ENCODE peak calls at places on chromosomes 11 and 22, in seven cellular contexts. One of them, this sample, is unnamed.

GRCh38 chr11:8070417-8071101 is 10.5 kb upstream of the TUB start:
- DNase-seq in anterior cingulate cortex: no peak
- DNase-seq in spleen: no peak
- DNase-seq in posterior vena cava: no peak
- DNase-seq in hepatocyte: peak; percentile 55
- DNase-seq in C1 segment of cervical spinal cord: no peak
- DNase-seq in CD4-positive, CD25-positive, alpha-beta regulatory T cell: no peak
- DNase-seq in this sample: no peak

GRCh38 chr11:34706709-34707461 is 86.0 kb downstream of the EHF start:
- DNase-seq in anterior cingulate cortex: no peak
- DNase-seq in spleen: no peak
- DNase-seq in posterior vena cava: no peak
- DNase-seq in hepatocyte: no peak
- DNase-seq in C1 segment of cervical spinal cord: no peak
- DNase-seq in CD4-positive, CD25-positive, alpha-beta regulatory T cell: no peak
- DNase-seq in this sample: no peak

GRCh38 chr11:128196235-128196634 is 391.1 kb downstream of the ETS1 start:
- DNase-seq in anterior cingulate cortex: no peak
- DNase-seq in spleen: no peak
- DNase-seq in posterior vena cava: no peak
- DNase-seq in hepatocyte: no peak
- DNase-seq in C1 segment of cervical spinal cord: no peak
- DNase-seq in CD4-positive, CD25-positive, alpha-beta regulatory T cell: no peak
- DNase-seq in this sample: no peak

GRCh38 chr11:12109591-12110196 is 696 bp upstream of the MICAL2 start:
- DNase-seq in anterior cingulate cortex: no peak
- DNase-seq in spleen: no peak
- DNase-seq in posterior vena cava: no peak
- DNase-seq in hepatocyte: no peak
- DNase-seq in C1 segment of cervical spinal cord: no peak
- DNase-seq in CD4-positive, CD25-positive, alpha-beta regulatory T cell: peak; percentile 70
- DNase-seq in this sample: no peak

GRCh38 chr11:31818874-31819331 is 7.8 kb upstream of the PAX6 start:
- DNase-seq in anterior cingulate cortex: no peak
- DNase-seq in spleen: peak; percentile 60
- DNase-seq in posterior vena cava: no peak
- DNase-seq in hepatocyte: no peak
- DNase-seq in C1 segment of cervical spinal cord: no peak
- DNase-seq in CD4-positive, CD25-positive, alpha-beta regulatory T cell: no peak
- DNase-seq in this sample: no peak

GRCh38 chr22:36048911-36049677 is 20.5 kb upstream of the RBFOX2 start:
- DNase-seq in anterior cingulate cortex: no peak
- DNase-seq in spleen: no peak
- DNase-seq in posterior vena cava: no peak
- DNase-seq in hepatocyte: no peak
- DNase-seq in C1 segment of cervical spinal cord: no peak
- DNase-seq in CD4-positive, CD25-positive, alpha-beta regulatory T cell: no peak
- DNase-seq in this sample: no peak

GRCh38 chr11:128689946-128690745 is 3.7 kb upstream of the FLI1 start:
- DNase-seq in anterior cingulate cortex: no peak
- DNase-seq in spleen: peak; percentile 75
- DNase-seq in posterior vena cava: peak; percentile 85
- DNase-seq in hepatocyte: no peak
- DNase-seq in C1 segment of cervical spinal cord: no peak
- DNase-seq in CD4-positive, CD25-positive, alpha-beta regulatory T cell: no peak
- DNase-seq in this sample: no peak

GRCh38 chr11:17734986-17735822 is 623 bp downstream of the KCNC1 start:
- DNase-seq in anterior cingulate cortex: no peak
- DNase-seq in spleen: peak; percentile 82
- DNase-seq in posterior vena cava: peak; percentile 91
- DNase-seq in hepatocyte: peak; percentile 93
- DNase-seq in C1 segment of cervical spinal cord: no peak
- DNase-seq in CD4-positive, CD25-positive, alpha-beta regulatory T cell: peak; percentile 31
- DNase-seq in this sample: no peak

GRCh38 chr11:45262900-45263299 is 23.2 kb downstream of the SYT13 start:
- DNase-seq in anterior cingulate cortex: no peak
- DNase-seq in spleen: no peak
- DNase-seq in posterior vena cava: no peak
- DNase-seq in hepatocyte: no peak
- DNase-seq in C1 segment of cervical spinal cord: no peak
- DNase-seq in CD4-positive, CD25-positive, alpha-beta regulatory T cell: no peak
- DNase-seq in this sample: no peak

GRCh38 chr22:30541979-30542810 is 4.3 kb downstream of the SEC14L6 start:
- DNase-seq in anterior cingulate cortex: no peak
- DNase-seq in spleen: no peak
- DNase-seq in posterior vena cava: no peak
- DNase-seq in hepatocyte: peak; percentile 46
- DNase-seq in C1 segment of cervical spinal cord: no peak
- DNase-seq in CD4-positive, CD25-positive, alpha-beta regulatory T cell: no peak
- DNase-seq in this sample: no peak

GRCh38 chr11:57527056-57527631 is 3.4 kb downstream of the TIMM10 start:
- DNase-seq in anterior cingulate cortex: peak; percentile 10
- DNase-seq in spleen: peak; percentile 87
- DNase-seq in posterior vena cava: peak; percentile 89
- DNase-seq in hepatocyte: peak; percentile 87
- DNase-seq in C1 segment of cervical spinal cord: peak; percentile 28
- DNase-seq in CD4-positive, CD25-positive, alpha-beta regulatory T cell: peak; percentile 75
- DNase-seq in this sample: peak; percentile 52

GRCh38 chr11:66259976-66260375 is 8.5 kb upstream of the RAB1B start:
- DNase-seq in anterior cingulate cortex: no peak
- DNase-seq in spleen: no peak
- DNase-seq in posterior vena cava: no peak
- DNase-seq in hepatocyte: no peak
- DNase-seq in C1 segment of cervical spinal cord: no peak
- DNase-seq in CD4-positive, CD25-positive, alpha-beta regulatory T cell: no peak
- DNase-seq in this sample: no peak

GRCh38 chr11:103202048-103202651 is 92.9 kb downstream of the DYNC2H1 start:
- DNase-seq in anterior cingulate cortex: no peak
- DNase-seq in spleen: no peak
- DNase-seq in posterior vena cava: no peak
- DNase-seq in hepatocyte: peak; percentile 43
- DNase-seq in C1 segment of cervical spinal cord: no peak
- DNase-seq in CD4-positive, CD25-positive, alpha-beta regulatory T cell: peak; percentile 14
- DNase-seq in this sample: no peak

GRCh38 chr22:34395370-34395769 is 475.1 kb upstream of the LARGE1 start:
- DNase-seq in anterior cingulate cortex: no peak
- DNase-seq in spleen: no peak
- DNase-seq in posterior vena cava: no peak
- DNase-seq in hepatocyte: no peak
- DNase-seq in C1 segment of cervical spinal cord: no peak
- DNase-seq in CD4-positive, CD25-positive, alpha-beta regulatory T cell: no peak
- DNase-seq in this sample: no peak

GRCh38 chr22:27135582-27135981 is 478.2 kb downstream of the MIAT start:
- DNase-seq in anterior cingulate cortex: no peak
- DNase-seq in spleen: no peak
- DNase-seq in posterior vena cava: no peak
- DNase-seq in hepatocyte: no peak
- DNase-seq in C1 segment of cervical spinal cord: no peak
- DNase-seq in CD4-positive, CD25-positive, alpha-beta regulatory T cell: no peak
- DNase-seq in this sample: no peak

GRCh38 chr11:13140873-13141655 is 131.9 kb downstream of the RASSF10 start:
- DNase-seq in anterior cingulate cortex: no peak
- DNase-seq in spleen: no peak
- DNase-seq in posterior vena cava: no peak
- DNase-seq in hepatocyte: no peak
- DNase-seq in C1 segment of cervical spinal cord: peak; percentile 25
- DNase-seq in CD4-positive, CD25-positive, alpha-beta regulatory T cell: no peak
- DNase-seq in this sample: no peak

GRCh38 chr11:2741377-2742131 is 41.8 kb upstream of the KCNQ1OT1 start:
- DNase-seq in anterior cingulate cortex: no peak
- DNase-seq in spleen: peak; percentile 64
- DNase-seq in posterior vena cava: peak; percentile 80
- DNase-seq in hepatocyte: peak; percentile 61
- DNase-seq in C1 segment of cervical spinal cord: no peak
- DNase-seq in CD4-positive, CD25-positive, alpha-beta regulatory T cell: no peak
- DNase-seq in this sample: no peak

This sample was measured in T-helper 17 cell.